ENCODE peak calls at places on chromosomes 7 and 10, in nine cellular contexts. T, N, B, F, I, U, G, V and D are unnamed samples.
A peak's percentile ranks its signal among the peaks of the same experiment; 100 is the strongest.

GRCh38 chr7:22013711-22014110 is 68.0 kb upstream of the CDCA7L start:
- DNase-seq in F (no peak), I (no peak), T (no peak), V (no peak), N (no peak), G (no peak), B (no peak), U (no peak), D (no peak)

GRCh38 chr7:106598663-106599342 is 62.2 kb downstream of the CCDC71L start:
- DNase-seq in F (peak; percentile 51), B (no peak), G (peak; percentile 60), T (peak; percentile 52), V (peak; percentile 65), I (peak; percentile 73), U (no peak), N (peak; percentile 75), D (peak; percentile 63)

GRCh38 chr7:46257766-46258448 is 336.8 kb upstream of the IGFBP3 start:
- DNase-seq in G (peak; percentile 93), F (peak; percentile 64), I (no peak), T (no peak), B (no peak), N (no peak), U (no peak), V (peak; percentile 91), D (no peak)

GRCh38 chr7:90910136-90910535 is 314.0 kb downstream of the CDK14 start:
- DNase-seq in V (no peak), T (no peak), B (no peak), I (no peak), F (no peak), G (peak; percentile 33), U (no peak), N (no peak), D (no peak)

GRCh38 chr10:22556774-22557173 is 157.6 kb downstream of the PIP4K2A start:
- DNase-seq in T (no peak), F (no peak), U (no peak), V (no peak), N (no peak), G (no peak), I (no peak), B (no peak), D (no peak)

GRCh38 chr7:24411226-24411625 is 127.2 kb downstream of the NPY start:
- DNase-seq in I (no peak), T (no peak), F (no peak), V (no peak), B (no peak), N (no peak), U (no peak), G (no peak), D (no peak)

GRCh38 chr10:131855396-131855762 is 45.4 kb upstream of the PPP2R2D start:
- DNase-seq in N (no peak), F (no peak), B (peak; percentile 19), U (no peak), I (no peak), G (no peak), T (no peak), V (no peak), D (no peak)

GRCh38 chr10:124293641-124294449 is 124.9 kb downstream of the OAT start:
- DNase-seq in U (no peak), I (no peak), N (no peak), G (no peak), F (no peak), T (no peak), V (no peak), B (peak; percentile 26), D (no peak)

GRCh38 chr7:80373431-80374032 is 138.3 kb downstream of the GNAT3 start:
- DNase-seq in U (no peak), G (no peak), I (no peak), N (no peak), V (no peak), T (no peak), B (no peak), F (no peak), D (peak; percentile 65)

GRCh38 chr7:5448378-5449042 is 24.9 kb upstream of the TNRC18 start:
- DNase-seq in V (no peak), U (peak; percentile 67), F (no peak), I (peak; percentile 58), N (no peak), T (no peak), G (no peak), B (peak; percentile 67), D (no peak)

GRCh38 chr7:101903505-101903849 is 86.1 kb downstream of the CUX1 start:
- DNase-seq in V (no peak), G (no peak), F (no peak), I (no peak), B (no peak), N (no peak), U (no peak), T (no peak), D (no peak)

GRCh38 chr10:80532571-80532970 is 5.1 kb upstream of the SH2D4B start:
- DNase-seq in B (no peak), G (no peak), F (no peak), T (no peak), U (no peak), I (no peak), V (no peak), N (no peak), D (no peak)

GRCh38 chr10:43125881-43126731 is 12.1 kb upstream of the CSGALNACT2 start:
- DNase-seq in I (no peak), V (no peak), N (no peak), F (no peak), T (no peak), B (no peak), G (no peak), U (no peak), D (no peak)

GRCh38 chr10:62620491-62620890 is 184.0 kb upstream of the ADO start:
- DNase-seq in N (no peak), G (no peak), U (no peak), V (no peak), I (no peak), B (no peak), F (no peak), T (no peak), D (no peak)

GRCh38 chr10:94343159-94343558 is 19.6 kb downstream of the NOC3L start:
- DNase-seq in F (no peak), N (no peak), T (no peak), U (no peak), G (peak; percentile 35), V (no peak), I (no peak), B (no peak), D (no peak)

GRCh38 chr10:131882590-131883451 is 18.0 kb upstream of the PPP2R2D start:
- DNase-seq in F (no peak), I (no peak), U (no peak), G (no peak), T (no peak), N (no peak), V (no peak), B (no peak), D (no peak)

GRCh38 chr10:22554481-22555182 is 159.7 kb downstream of the PIP4K2A start:
- DNase-seq in U (no peak), F (no peak), N (peak; percentile 65), I (peak; percentile 24), T (peak; percentile 38), G (peak; percentile 87), V (peak; percentile 85), B (peak; percentile 90), D (peak; percentile 26)

GRCh38 chr10:94108200-94108599 is 114.5 kb downstream of the PLCE1 start:
- DNase-seq in T (no peak), I (no peak), N (no peak), F (peak; percentile 68), V (peak; percentile 63), U (no peak), G (peak; percentile 95), B (no peak), D (no peak)

GRCh38 chr10:125441151-125441550 is 241.8 kb downstream of the TEX36 start:
- DNase-seq in U (no peak), F (no peak), V (no peak), T (no peak), G (peak; percentile 43), I (no peak), B (no peak), N (no peak), D (no peak)

GRCh38 chr7:35818513-35818912 is 17.7 kb downstream of the SEPTIN7 start:
- DNase-seq in F (no peak), B (no peak), T (no peak), I (no peak), N (no peak), G (no peak), U (no peak), V (no peak), D (no peak)

GRCh38 chr7:84200859-84201258 is 6.3 kb upstream of the SEMA3A start:
- DNase-seq in U (no peak), V (no peak), I (no peak), B (no peak), G (peak; percentile 80), N (no peak), T (no peak), F (no peak), D (no peak)

GRCh38 chr7:151808296-151809155 is 68.4 kb downstream of the PRKAG2 start:
- DNase-seq in F (peak; percentile 28), T (no peak), N (no peak), G (no peak), I (no peak), V (no peak), U (peak; percentile 80), B (no peak), D (no peak)

GRCh38 chr7:123305840-123306375 is 106.1 kb upstream of the SLC13A1 start:
- DNase-seq in T (no peak), G (no peak), N (no peak), V (no peak), U (no peak), I (no peak), F (no peak), B (no peak), D (no peak)

GRCh38 chr10:116029826-116030225 is 243.2 kb downstream of the GFRA1 start:
- DNase-seq in B (no peak), N (no peak), T (no peak), V (no peak), G (no peak), F (no peak), I (no peak), U (no peak), D (no peak)

GRCh38 chr7:122528879-122529481 is 169.9 kb downstream of the RNF133 start:
- DNase-seq in V (peak; percentile 76), U (peak; percentile 46), G (peak; percentile 37), F (peak; percentile 27), I (peak; percentile 61), N (no peak), T (no peak), B (no peak), D (no peak)

GRCh38 chr7:2971914-2972530 is 71.6 kb downstream of the CARD11 start:
- DNase-seq in F (no peak), B (no peak), T (no peak), U (no peak), G (no peak), I (no peak), V (no peak), N (no peak), D (no peak)

GRCh38 chr10:67618116-67618515 is 77.9 kb downstream of the CTNNA3 start:
- DNase-seq in G (peak; percentile 92), I (no peak), B (no peak), F (peak; percentile 34), V (peak; percentile 7), T (no peak), U (no peak), N (no peak), D (no peak)

GRCh38 chr10:3803884-3804741 is 19.1 kb upstream of the KLF6 start:
- DNase-seq in F (no peak), G (peak; percentile 13), U (no peak), N (no peak), B (no peak), T (no peak), I (no peak), V (no peak), D (no peak)

GRCh38 chr7:115585015-115585655 is 445.4 kb downstream of the TFEC start:
- DNase-seq in N (no peak), B (no peak), F (peak; percentile 23), T (no peak), I (no peak), V (no peak), G (peak; percentile 29), U (no peak), D (no peak)